ENCODE peak calls at places on chromosomes 12 and 14, in six cellular contexts. One of them, this sample, is unnamed.
A peak's percentile ranks its signal among the peaks of the same experiment; 100 is the strongest.

GRCh38 chr14:99633141-99633540 is 11.8 kb upstream of the HHIPL1 start:
- ATAC-seq in stimulated activated naive CD8-positive, alpha-beta T cell treated with anti-CD3 and anti-CD28 coated beads, Interleukin-15, amount 100 ng/mL, for 72 hours: no peak
- ATAC-seq in foreskin keratinocyte: no peak
- ATAC-seq in lower lobe of right lung: no peak
- ATAC-seq in activated T-cell treated with anti-CD3 and anti-CD28 coated beads, Interleukin-2, amount 50 U/mL, for 4 hours: no peak
- ATAC-seq in memory B cell: no peak
- ATAC-seq in this sample: no peak

GRCh38 chr12:68963456-68963859 is 30.5 kb upstream of the CPM start:
- ATAC-seq in activated T-cell treated with anti-CD3 and anti-CD28 coated beads, Interleukin-2, amount 50 U/mL, for 4 hours: peak; percentile 76
- ATAC-seq in lower lobe of right lung: peak; percentile 61
- ATAC-seq in foreskin keratinocyte: no peak
- ATAC-seq in memory B cell: no peak
- ATAC-seq in stimulated activated naive CD8-positive, alpha-beta T cell treated with anti-CD3 and anti-CD28 coated beads, Interleukin-15, amount 100 ng/mL, for 72 hours: peak; percentile 87
- ATAC-seq in this sample: peak; percentile 77

GRCh38 chr14:96095581-96096476 is 56.7 kb downstream of the C14orf132 start:
- ATAC-seq in lower lobe of right lung: peak; percentile 50
- ATAC-seq in activated T-cell treated with anti-CD3 and anti-CD28 coated beads, Interleukin-2, amount 50 U/mL, for 4 hours: no peak
- ATAC-seq in memory B cell: no peak
- ATAC-seq in foreskin keratinocyte: peak; percentile 72
- ATAC-seq in stimulated activated naive CD8-positive, alpha-beta T cell treated with anti-CD3 and anti-CD28 coated beads, Interleukin-15, amount 100 ng/mL, for 72 hours: no peak
- ATAC-seq in this sample: no peak

GRCh38 chr12:50547742-50548141 is 43.0 kb downstream of the DIP2B start:
- ATAC-seq in memory B cell: no peak
- ATAC-seq in lower lobe of right lung: no peak
- ATAC-seq in foreskin keratinocyte: no peak
- ATAC-seq in stimulated activated naive CD8-positive, alpha-beta T cell treated with anti-CD3 and anti-CD28 coated beads, Interleukin-15, amount 100 ng/mL, for 72 hours: no peak
- ATAC-seq in activated T-cell treated with anti-CD3 and anti-CD28 coated beads, Interleukin-2, amount 50 U/mL, for 4 hours: no peak
- ATAC-seq in this sample: no peak

GRCh38 chr12:96141216-96141944 is 52.8 kb upstream of the ELK3 start:
- ATAC-seq in foreskin keratinocyte: no peak
- ATAC-seq in memory B cell: no peak
- ATAC-seq in lower lobe of right lung: no peak
- ATAC-seq in activated T-cell treated with anti-CD3 and anti-CD28 coated beads, Interleukin-2, amount 50 U/mL, for 4 hours: no peak
- ATAC-seq in stimulated activated naive CD8-positive, alpha-beta T cell treated with anti-CD3 and anti-CD28 coated beads, Interleukin-15, amount 100 ng/mL, for 72 hours: no peak
- ATAC-seq in this sample: no peak

GRCh38 chr14:103706551-103707328 is 8.5 kb downstream of the XRCC3 start:
- ATAC-seq in lower lobe of right lung: no peak
- ATAC-seq in memory B cell: no peak
- ATAC-seq in foreskin keratinocyte: no peak
- ATAC-seq in activated T-cell treated with anti-CD3 and anti-CD28 coated beads, Interleukin-2, amount 50 U/mL, for 4 hours: no peak
- ATAC-seq in stimulated activated naive CD8-positive, alpha-beta T cell treated with anti-CD3 and anti-CD28 coated beads, Interleukin-15, amount 100 ng/mL, for 72 hours: no peak
- ATAC-seq in this sample: no peak

GRCh38 chr14:31941487-31941886 is 135.6 kb upstream of the ARHGAP5 start:
- ATAC-seq in lower lobe of right lung: no peak
- ATAC-seq in activated T-cell treated with anti-CD3 and anti-CD28 coated beads, Interleukin-2, amount 50 U/mL, for 4 hours: no peak
- ATAC-seq in memory B cell: no peak
- ATAC-seq in foreskin keratinocyte: no peak
- ATAC-seq in stimulated activated naive CD8-positive, alpha-beta T cell treated with anti-CD3 and anti-CD28 coated beads, Interleukin-15, amount 100 ng/mL, for 72 hours: no peak
- ATAC-seq in this sample: no peak

GRCh38 chr12:26017484-26018211 is 59.2 kb downstream of the RASSF8 start:
- ATAC-seq in stimulated activated naive CD8-positive, alpha-beta T cell treated with anti-CD3 and anti-CD28 coated beads, Interleukin-15, amount 100 ng/mL, for 72 hours: no peak
- ATAC-seq in foreskin keratinocyte: no peak
- ATAC-seq in memory B cell: no peak
- ATAC-seq in lower lobe of right lung: peak; percentile 29
- ATAC-seq in activated T-cell treated with anti-CD3 and anti-CD28 coated beads, Interleukin-2, amount 50 U/mL, for 4 hours: no peak
- ATAC-seq in this sample: no peak

GRCh38 chr12:75683220-75683619 is 171.8 kb upstream of the KRR1 start:
- ATAC-seq in lower lobe of right lung: no peak
- ATAC-seq in stimulated activated naive CD8-positive, alpha-beta T cell treated with anti-CD3 and anti-CD28 coated beads, Interleukin-15, amount 100 ng/mL, for 72 hours: no peak
- ATAC-seq in memory B cell: no peak
- ATAC-seq in activated T-cell treated with anti-CD3 and anti-CD28 coated beads, Interleukin-2, amount 50 U/mL, for 4 hours: no peak
- ATAC-seq in foreskin keratinocyte: no peak
- ATAC-seq in this sample: no peak

GRCh38 chr12:113846883-113847282 is 119.2 kb downstream of the RBM19 start:
- ATAC-seq in activated T-cell treated with anti-CD3 and anti-CD28 coated beads, Interleukin-2, amount 50 U/mL, for 4 hours: no peak
- ATAC-seq in stimulated activated naive CD8-positive, alpha-beta T cell treated with anti-CD3 and anti-CD28 coated beads, Interleukin-15, amount 100 ng/mL, for 72 hours: no peak
- ATAC-seq in memory B cell: no peak
- ATAC-seq in foreskin keratinocyte: no peak
- ATAC-seq in lower lobe of right lung: no peak
- ATAC-seq in this sample: no peak

GRCh38 chr14:53841109-53842099 is 115.2 kb downstream of the BMP4 start:
- ATAC-seq in foreskin keratinocyte: no peak
- ATAC-seq in lower lobe of right lung: no peak
- ATAC-seq in memory B cell: no peak
- ATAC-seq in activated T-cell treated with anti-CD3 and anti-CD28 coated beads, Interleukin-2, amount 50 U/mL, for 4 hours: no peak
- ATAC-seq in stimulated activated naive CD8-positive, alpha-beta T cell treated with anti-CD3 and anti-CD28 coated beads, Interleukin-15, amount 100 ng/mL, for 72 hours: no peak
- ATAC-seq in this sample: no peak

GRCh38 chr12:4830568-4830967 is 79.1 kb upstream of the KCNA1 start:
- ATAC-seq in lower lobe of right lung: no peak
- ATAC-seq in stimulated activated naive CD8-positive, alpha-beta T cell treated with anti-CD3 and anti-CD28 coated beads, Interleukin-15, amount 100 ng/mL, for 72 hours: no peak
- ATAC-seq in foreskin keratinocyte: no peak
- ATAC-seq in activated T-cell treated with anti-CD3 and anti-CD28 coated beads, Interleukin-2, amount 50 U/mL, for 4 hours: no peak
- ATAC-seq in memory B cell: no peak
- ATAC-seq in this sample: no peak

GRCh38 chr12:14810953-14811483 is 3.0 kb downstream of the SMCO3 start:
- ATAC-seq in activated T-cell treated with anti-CD3 and anti-CD28 coated beads, Interleukin-2, amount 50 U/mL, for 4 hours: no peak
- ATAC-seq in lower lobe of right lung: no peak
- ATAC-seq in foreskin keratinocyte: peak; percentile 69
- ATAC-seq in stimulated activated naive CD8-positive, alpha-beta T cell treated with anti-CD3 and anti-CD28 coated beads, Interleukin-15, amount 100 ng/mL, for 72 hours: no peak
- ATAC-seq in memory B cell: peak; percentile 83
- ATAC-seq in this sample: no peak

GRCh38 chr12:58925111-58925732 is 4.9 kb upstream of the LRIG3 start:
- ATAC-seq in memory B cell: no peak
- ATAC-seq in activated T-cell treated with anti-CD3 and anti-CD28 coated beads, Interleukin-2, amount 50 U/mL, for 4 hours: no peak
- ATAC-seq in stimulated activated naive CD8-positive, alpha-beta T cell treated with anti-CD3 and anti-CD28 coated beads, Interleukin-15, amount 100 ng/mL, for 72 hours: no peak
- ATAC-seq in foreskin keratinocyte: no peak
- ATAC-seq in lower lobe of right lung: no peak
- ATAC-seq in this sample: no peak

GRCh38 chr12:69524755-69525509 is 54.7 kb downstream of the FRS2 start:
- ATAC-seq in lower lobe of right lung: no peak
- ATAC-seq in foreskin keratinocyte: no peak
- ATAC-seq in stimulated activated naive CD8-positive, alpha-beta T cell treated with anti-CD3 and anti-CD28 coated beads, Interleukin-15, amount 100 ng/mL, for 72 hours: peak; percentile 5
- ATAC-seq in activated T-cell treated with anti-CD3 and anti-CD28 coated beads, Interleukin-2, amount 50 U/mL, for 4 hours: no peak
- ATAC-seq in memory B cell: no peak
- ATAC-seq in this sample: no peak

GRCh38 chr14:54975856-54976255 is 51.0 kb downstream of the WDHD1 start:
- ATAC-seq in lower lobe of right lung: no peak
- ATAC-seq in activated T-cell treated with anti-CD3 and anti-CD28 coated beads, Interleukin-2, amount 50 U/mL, for 4 hours: no peak
- ATAC-seq in foreskin keratinocyte: no peak
- ATAC-seq in stimulated activated naive CD8-positive, alpha-beta T cell treated with anti-CD3 and anti-CD28 coated beads, Interleukin-15, amount 100 ng/mL, for 72 hours: no peak
- ATAC-seq in memory B cell: no peak
- ATAC-seq in this sample: peak; percentile 45

GRCh38 chr12:7090222-7090998 is 1.8 kb downstream of the C1R start:
- ATAC-seq in memory B cell: no peak
- ATAC-seq in foreskin keratinocyte: peak; percentile 27
- ATAC-seq in lower lobe of right lung: no peak
- ATAC-seq in activated T-cell treated with anti-CD3 and anti-CD28 coated beads, Interleukin-2, amount 50 U/mL, for 4 hours: no peak
- ATAC-seq in stimulated activated naive CD8-positive, alpha-beta T cell treated with anti-CD3 and anti-CD28 coated beads, Interleukin-15, amount 100 ng/mL, for 72 hours: no peak
- ATAC-seq in this sample: no peak

This sample was measured in activated T-helper 17 cell treated with anti-CD3 and anti-CD28 coated beads, Interleukin-2, amount 50 U/mL, for 72 hours.